ENCODE peak calls at places on chromosomes 16 and 17, in five cellular contexts. Q is H1, U is HepG2, V is SK-N-SH, E is HCT116. N is an unnamed sample.

GRCh38 chr16:11396241-11397048 is 51.2 kb downstream of the RMI2 start:
- DNase-seq in E (no peak), U (peak), V (peak), Q (peak), N (peak)

GRCh38 chr16:5336898-5337297 is 239.3 kb upstream of the EEF2KMT start:
- DNase-seq in V (no peak), U (no peak), E (no peak), Q (no peak), N (no peak)

GRCh38 chr17:50370052-50370451 is 2.9 kb downstream of the MRPL27 start:
- DNase-seq in Q (no peak), E (no peak), U (no peak), V (no peak), N (no peak)

GRCh38 chr17:13746379-13746778 is 144.7 kb upstream of the HS3ST3A1 start:
- DNase-seq in U (no peak), V (peak), Q (no peak), E (no peak), N (no peak)

GRCh38 chr17:41406205-41406604 is 8.8 kb upstream of the KRT31 start:
- DNase-seq in U (no peak), E (no peak), Q (no peak), V (no peak), N (peak)

GRCh38 chr16:53370827-53371226 is 63.4 kb upstream of the RBL2 start:
- DNase-seq in U (no peak), E (no peak), Q (no peak), V (no peak), N (no peak)

GRCh38 chr16:31087971-31088370 is 772 bp downstream of the PRSS53 start:
- DNase-seq in E (no peak), U (no peak), Q (no peak), V (no peak), N (no peak)

GRCh38 chr16:73172621-73173312 is 124.8 kb upstream of the ZFHX3 start:
- DNase-seq in U (no peak), Q (peak), E (no peak), V (peak), N (peak)

GRCh38 chr16:11155284-11155806 is 100.7 kb downstream of the SOCS1 start:
- DNase-seq in E (no peak), Q (no peak), V (no peak), U (no peak), N (no peak)

GRCh38 chr17:9725575-9725974 is 65.8 kb downstream of the DHRS7C start:
- DNase-seq in U (peak), Q (no peak), E (no peak), V (no peak), N (no peak)
- TF ChIP-seq JUND in U (no peak), Q (no peak), E (no peak), V (no peak), N (no peak)

DNA sequence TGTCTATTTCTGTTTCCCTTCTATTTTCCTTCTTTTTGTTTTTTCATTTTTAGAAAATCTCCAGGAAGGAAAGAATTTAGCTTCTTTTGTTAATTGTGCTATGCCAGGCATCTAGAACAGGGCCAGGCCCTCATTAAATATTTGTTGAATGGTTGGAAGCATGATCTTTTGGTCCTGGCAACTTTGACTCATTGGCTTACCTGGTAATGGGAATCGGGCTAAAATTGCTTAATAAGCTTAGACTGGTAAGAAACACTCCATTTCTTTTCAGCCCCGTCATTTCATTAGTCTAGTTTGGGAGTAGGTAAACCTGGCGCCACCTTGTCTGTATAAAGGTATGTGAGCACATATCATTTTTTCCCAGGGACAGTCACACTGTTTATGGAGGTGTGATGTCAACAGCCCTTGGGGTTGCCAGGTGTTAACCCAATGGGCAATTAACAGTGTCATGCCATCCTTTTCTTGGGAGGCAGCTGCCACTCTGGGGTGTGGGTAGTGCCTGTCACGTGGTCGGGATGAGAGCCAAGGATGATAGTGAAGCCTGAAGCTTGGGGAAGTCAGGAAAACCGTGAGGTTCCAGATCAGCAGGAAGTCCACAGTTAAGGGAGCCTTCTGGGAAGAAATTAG is 9.5 kb upstream of the NDEL1 start:
- DNase-seq in E (no peak), V (no peak), U (no peak), Q (no peak), N (no peak)
- TF ChIP-seq JUND in E (no peak), V (no peak), U (no peak), Q (no peak), N (no peak)

DNA sequence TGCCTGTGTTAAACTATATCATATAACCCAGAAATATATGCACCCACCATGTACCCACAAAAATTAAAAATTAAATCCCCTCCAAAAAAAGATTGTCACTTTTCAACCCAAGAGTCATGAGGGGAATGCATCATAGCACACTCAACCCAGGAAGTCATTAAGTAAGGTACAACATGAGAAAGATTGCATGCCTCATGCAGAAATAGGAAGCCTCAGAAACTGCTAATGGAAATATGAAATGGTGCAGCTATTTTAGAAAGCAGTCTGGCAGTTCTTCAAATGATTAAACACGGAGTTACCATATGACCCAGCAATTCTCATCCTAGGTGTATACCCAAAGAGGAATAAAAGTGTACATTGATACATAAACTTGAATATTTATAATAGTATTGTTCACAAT is 70.5 kb downstream of the TMEM100 start:
- DNase-seq in U (no peak), E (no peak), V (no peak), Q (no peak), N (no peak)
- TF ChIP-seq JUND in U (no peak), E (no peak), V (no peak), Q (no peak), N (no peak)

GRCh38 chr17:63402808-63403207 is 43.3 kb downstream of the CYB561 start:
- DNase-seq in V (no peak), E (no peak), U (no peak), Q (no peak), N (no peak)
- TF ChIP-seq JUND in V (no peak), E (no peak), U (no peak), Q (no peak), N (no peak)

GRCh38 chr17:78655251-78655940 is 78.2 kb upstream of the DNAH17 start:
- DNase-seq in U (no peak), E (no peak), Q (no peak), V (no peak), N (no peak)
- TF ChIP-seq JUND in U (no peak), E (no peak), Q (no peak), V (no peak), N (no peak)